ENCODE peak calls at places on chromosomes 3 and 15, in nine cellular contexts. A, P, D, O, V, E, T, F and R are unnamed samples.

GRCh38 chr15:71422530-71423259 is 307.4 kb downstream of the THSD4 start:
- DNase-seq in A (no peak), F (no peak), E (no peak), V (no peak), P (no peak), O (no peak), T (no peak), D (no peak), R (no peak)

GRCh38 chr3:31823184-31823583 is 157.9 kb downstream of the OSBPL10 start:
- DNase-seq in E (no peak), F (no peak), D (no peak), O (no peak), A (no peak), P (no peak), V (peak), T (peak), R (no peak)

GRCh38 chr3:134693804-134694203 is 43.0 kb upstream of the KY start:
- DNase-seq in A (no peak), P (no peak), O (peak), F (peak), V (no peak), E (no peak), T (no peak), D (no peak), R (no peak)

GRCh38 chr3:127307431-127307830 is 19.6 kb upstream of the PRR20G start:
- DNase-seq in O (no peak), A (no peak), P (no peak), E (no peak), F (no peak), D (no peak), V (no peak), T (no peak), R (no peak)

GRCh38 chr3:31981206-31982181 is at the start of the genes OSBPL10 and ZNF860:
- DNase-seq in A (peak), P (no peak), V (peak), E (peak), T (peak), O (peak), F (peak), D (peak), R (peak)

GRCh38 chr3:140428380-140428779 is 249.5 kb upstream of the TRIM42 start:
- DNase-seq in D (no peak), P (no peak), O (no peak), V (no peak), E (no peak), F (no peak), A (no peak), T (no peak), R (no peak)

GRCh38 chr3:12318758-12319621 is 30.1 kb downstream of the PPARG start:
- DNase-seq in V (no peak), O (no peak), F (no peak), A (no peak), E (no peak), P (no peak), D (no peak), T (no peak), R (no peak)

GRCh38 chr3:44890258-44890657 is 15.8 kb downstream of the TGM4 start:
- DNase-seq in F (no peak), T (no peak), V (no peak), A (no peak), D (peak), O (no peak), P (no peak), E (no peak), R (no peak)

GRCh38 chr3:185586644-185586964 is 509 bp downstream of the SENP2 start:
- DNase-seq in E (peak), D (no peak), A (no peak), P (no peak), V (no peak), T (no peak), F (no peak), O (no peak), R (no peak)

GRCh38 chr3:19364150-19364549 is 215.8 kb downstream of the KCNH8 start:
- DNase-seq in O (no peak), T (no peak), P (no peak), V (no peak), A (no peak), F (no peak), D (no peak), E (peak), R (no peak)

GRCh38 chr15:54519577-54519976 is 541.3 kb downstream of the UNC13C start:
- DNase-seq in P (no peak), F (no peak), D (no peak), T (no peak), O (no peak), A (no peak), V (no peak), E (no peak), R (no peak)

GRCh38 chr3:124780767-124781485 is 50.7 kb downstream of the UMPS start:
- DNase-seq in V (peak), P (no peak), T (no peak), F (peak), D (peak), O (peak), E (no peak), A (peak), R (peak)

GRCh38 chr3:123636431-123636841 is 51.6 kb upstream of the HACD2 start:
- DNase-seq in T (no peak), O (no peak), F (no peak), E (no peak), A (no peak), D (peak), P (no peak), V (no peak), R (no peak)

GRCh38 chr3:128499724-128500275 is 6.8 kb upstream of the GATA2 start:
- DNase-seq in V (peak), E (no peak), D (no peak), P (no peak), T (peak), A (no peak), F (no peak), O (no peak), R (no peak)

GRCh38 chr15:72934006-72934405 is 118.3 kb upstream of the NEO1 start:
- DNase-seq in E (no peak), O (no peak), T (no peak), V (no peak), P (no peak), A (no peak), D (no peak), F (no peak), R (no peak)

GRCh38 chr3:81891056-81891455 is 129.6 kb upstream of the GBE1 start:
- DNase-seq in D (no peak), A (no peak), V (no peak), T (no peak), E (no peak), O (no peak), F (no peak), P (no peak), R (no peak)

DNA sequence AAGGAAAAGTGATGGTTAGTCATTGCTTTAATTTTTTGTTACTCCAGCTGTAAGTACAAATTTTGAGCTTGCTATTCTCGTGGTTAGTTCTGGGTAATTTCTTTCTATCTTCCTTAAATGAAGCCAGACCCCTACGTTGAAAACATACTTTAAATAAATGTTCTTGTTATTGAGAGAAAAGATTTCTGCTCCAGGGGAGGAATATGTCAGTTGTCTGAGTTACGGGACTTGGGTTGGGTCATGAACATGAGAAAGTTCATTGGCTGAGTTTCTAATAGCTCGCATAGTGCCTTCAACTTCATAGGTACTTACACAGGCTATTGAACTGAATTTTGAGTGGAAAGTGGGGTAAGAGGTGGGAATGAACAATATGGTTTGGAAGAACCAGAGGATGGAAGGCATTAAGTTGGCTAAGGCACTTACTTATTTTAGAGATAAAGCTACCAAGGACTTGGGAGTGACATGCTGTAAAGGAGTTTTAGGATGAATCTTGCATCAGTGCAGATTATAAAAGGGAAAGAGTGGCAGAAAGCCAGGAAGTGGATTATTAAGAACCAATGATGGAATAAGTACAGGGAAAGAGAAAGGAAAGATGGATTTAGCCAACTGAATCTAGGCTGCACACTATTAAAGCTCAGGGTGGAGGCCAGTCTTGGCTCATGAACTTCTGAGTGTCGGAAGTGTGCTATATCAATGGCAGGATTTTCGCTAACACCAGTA is 1.4 kb downstream of the RPSA start:
- DNase-seq in V (no peak), E (no peak), A (no peak), F (no peak), T (no peak), D (no peak), O (no peak), P (no peak), R (no peak)
- H3K27ac ChIP-seq in V (no peak), E (peak), A (no peak), F (peak), T (no peak), D (no peak), O (no peak), P (peak), R (no peak)

DNA sequence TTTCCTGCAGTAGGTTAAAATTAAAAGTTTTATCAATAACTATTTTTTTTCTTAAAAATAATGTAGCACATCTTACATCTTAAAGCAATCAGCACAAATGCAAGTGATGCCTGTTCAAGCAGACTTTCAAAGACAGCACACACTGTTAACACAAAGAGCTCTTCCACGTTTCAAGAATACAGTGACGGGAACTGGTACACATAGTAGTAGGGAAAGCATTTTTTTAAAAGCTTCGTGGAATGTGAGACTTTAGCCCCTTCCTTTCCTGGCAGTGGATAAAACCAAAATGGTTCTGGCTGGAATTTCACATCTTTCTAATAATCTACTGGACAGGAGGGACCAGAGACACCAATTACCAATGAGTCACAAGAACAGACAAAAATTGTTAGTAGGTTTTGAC is 33.5 kb upstream of the SLC2A2 start:
- DNase-seq in O (no peak), F (no peak), P (no peak), A (no peak), T (no peak), E (no peak), V (no peak), D (no peak), R (no peak)
- H3K27ac ChIP-seq in O (no peak), F (no peak), P (no peak), A (no peak), T (no peak), E (no peak), V (no peak), D (no peak), R (no peak)

DNA sequence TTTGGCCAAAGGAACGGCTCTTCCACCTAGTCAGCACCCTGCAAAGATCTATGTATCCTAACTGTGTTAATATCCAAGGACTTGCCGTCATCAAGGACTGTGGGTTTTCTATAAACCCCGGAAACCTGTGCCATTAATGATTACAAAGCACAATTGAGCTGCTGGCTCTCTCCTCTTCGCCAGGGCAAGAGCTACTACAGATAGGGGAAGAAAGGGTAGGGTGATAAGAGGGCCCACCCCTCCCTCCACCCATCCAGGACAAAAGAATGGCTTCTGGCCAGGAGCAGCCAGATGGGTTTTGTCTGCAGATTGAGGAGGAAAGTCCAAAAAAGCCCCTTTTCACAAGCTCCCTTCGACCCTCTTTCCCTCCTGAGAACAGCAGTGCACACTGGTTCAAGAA is 9.9 kb downstream of the RFT1 start:
- DNase-seq in V (no peak), T (no peak), A (no peak), E (no peak), O (no peak), D (no peak), F (no peak), P (no peak), R (no peak)
- H3K27ac ChIP-seq in V (no peak), T (no peak), A (no peak), E (no peak), O (peak), D (no peak), F (no peak), P (no peak), R (no peak)

GRCh38 chr3:8484409-8485140 is 17.0 kb upstream of the LMCD1 start:
- DNase-seq in D (no peak), A (no peak), V (peak), T (no peak), E (no peak), O (no peak), P (no peak), F (no peak), R (no peak)
- H3K27ac ChIP-seq in D (no peak), A (no peak), V (no peak), T (no peak), E (no peak), O (peak), P (no peak), F (no peak), R (no peak)